ENCODE peak calls at places on chromosomes 7 and 10, in seven cellular contexts. Y is spleen, Q is coronary artery, B is fibroblast of mammary gland, U is mammary epithelial cell, E is K562, L is heart left ventricle. D is an unnamed sample.

GRCh38 chr10:349081-349480 is 213.8 kb downstream of the ZMYND11 start:
- DNase-seq in U (no peak), Q (no peak), Y (peak; percentile 72), B (no peak), E (no peak), L (no peak), D (no peak)

GRCh38 chr7:29306276-29307036 is 111.9 kb downstream of the CHN2 start:
- DNase-seq in Y (no peak), Q (no peak), U (no peak), B (no peak), L (no peak), E (no peak), D (no peak)

GRCh38 chr10:28367865-28368541 is 65.1 kb upstream of the MPP7 start:
- DNase-seq in U (no peak), E (no peak), Q (no peak), B (peak; percentile 3), L (peak; percentile 22), Y (peak; percentile 86), D (no peak)

GRCh38 chr10:35728341-35728740 is 86.2 kb upstream of the FZD8 start:
- DNase-seq in Q (no peak), E (no peak), B (no peak), Y (no peak), U (no peak), L (no peak), D (no peak)

GRCh38 chr7:5523052-5523711 is 99.5 kb upstream of the TNRC18 start:
- DNase-seq in U (no peak), E (no peak), Y (no peak), Q (no peak), B (peak; percentile 36), L (no peak), D (peak; percentile 45)

GRCh38 chr7:4014649-4015048 is 667.4 kb upstream of the FOXK1 start:
- DNase-seq in Y (peak; percentile 64), U (no peak), E (no peak), L (no peak), B (no peak), Q (no peak), D (no peak)

GRCh38 chr7:139860090-139860773 is 31.2 kb downstream of the TBXAS1 start:
- DNase-seq in B (no peak), Q (no peak), Y (peak; percentile 91), L (peak; percentile 38), E (no peak), U (no peak), D (no peak)

GRCh38 chr10:92177546-92177945 is 113.3 kb downstream of the CPEB3 start:
- DNase-seq in L (no peak), Q (no peak), E (no peak), B (no peak), Y (no peak), U (no peak), D (no peak)

GRCh38 chr10:5293691-5294550 is 70.8 kb upstream of the UCN3 start:
- DNase-seq in U (peak; percentile 32), Q (no peak), L (peak; percentile 39), E (peak; percentile 42), B (peak; percentile 34), Y (peak; percentile 87), D (peak; percentile 83)

GRCh38 chr7:122046402-122046801 is 97.6 kb downstream of the AASS start:
- DNase-seq in Y (no peak), Q (no peak), E (no peak), U (peak; percentile 40), L (no peak), B (no peak), D (no peak)

GRCh38 chr7:87216701-87217508 is 2.6 kb downstream of the TMEM243 start:
- DNase-seq in Q (no peak), Y (no peak), B (no peak), E (no peak), U (no peak), L (no peak), D (no peak)

GRCh38 chr10:46555713-46556514 is 544 bp downstream of the GPRIN2 start:
- DNase-seq in B (no peak), L (peak; percentile 22), Q (peak; percentile 76), U (no peak), E (no peak), Y (peak; percentile 77), D (no peak)

GRCh38 chr7:139866047-139866837 is 37.2 kb downstream of the TBXAS1 start:
- DNase-seq in B (no peak), Y (no peak), L (no peak), E (no peak), U (no peak), Q (no peak), D (no peak)

GRCh38 chr7:141675431-141676210 is 26.3 kb downstream of the DENND11 start:
- DNase-seq in L (no peak), Q (no peak), B (no peak), Y (no peak), U (no peak), E (no peak), D (no peak)

GRCh38 chr10:125194814-125195213 is 34.5 kb upstream of the CTBP2 start:
- DNase-seq in Y (peak; percentile 50), L (no peak), Q (no peak), E (no peak), U (no peak), B (no peak), D (no peak)

GRCh38 chr10:5566606-5567005 is 41.8 kb downstream of the CALML3 start:
- DNase-seq in Q (peak; percentile 11), B (no peak), Y (no peak), L (no peak), E (no peak), U (peak; percentile 97), D (peak; percentile 47)

GRCh38 chr7:48525726-48526374 is 354.6 kb downstream of the ABCA13 start:
- DNase-seq in B (no peak), E (no peak), L (no peak), U (peak; percentile 33), Y (no peak), Q (no peak), D (no peak)

DNA sequence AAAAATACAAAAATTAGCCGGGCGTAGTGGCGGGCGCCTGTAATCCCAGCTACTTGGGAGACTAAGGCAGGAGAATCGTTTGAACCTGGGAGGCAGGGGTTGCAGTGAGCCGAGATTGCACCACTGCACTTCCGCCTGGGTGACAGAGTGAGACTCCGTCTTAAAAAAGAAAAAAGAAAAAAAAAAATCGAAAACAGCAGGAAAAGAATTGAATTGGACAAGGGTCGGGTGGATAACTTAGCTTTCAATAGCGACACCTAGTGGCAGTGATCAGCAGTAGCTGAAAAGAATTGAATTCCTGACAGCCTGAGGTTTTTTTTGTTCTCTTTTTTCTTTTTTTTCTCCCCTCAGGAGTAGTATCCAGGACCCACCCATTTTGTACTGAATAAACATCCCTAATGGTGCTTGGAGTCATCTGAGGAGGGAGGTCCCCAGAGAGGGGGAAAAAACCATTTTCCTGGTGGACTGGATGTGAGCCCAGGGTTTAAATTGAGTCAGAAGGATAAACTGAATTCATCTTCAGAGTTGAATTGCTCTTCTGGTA is 55.1 kb downstream of the CYCS start:
- DNase-seq in Q (no peak), Y (no peak), B (peak; percentile 94), U (peak; percentile 45), E (peak; percentile 77), L (peak; percentile 49), D (peak; percentile 84)
- H3K4me3 ChIP-seq in Q (no peak overlapping the region), Y (no peak overlapping the region), B (no peak overlapping the region), U (no peak overlapping the region), E (no peak overlapping the region), L (no peak overlapping the region), D (peak overlapping the region; percentile 24)

DNA sequence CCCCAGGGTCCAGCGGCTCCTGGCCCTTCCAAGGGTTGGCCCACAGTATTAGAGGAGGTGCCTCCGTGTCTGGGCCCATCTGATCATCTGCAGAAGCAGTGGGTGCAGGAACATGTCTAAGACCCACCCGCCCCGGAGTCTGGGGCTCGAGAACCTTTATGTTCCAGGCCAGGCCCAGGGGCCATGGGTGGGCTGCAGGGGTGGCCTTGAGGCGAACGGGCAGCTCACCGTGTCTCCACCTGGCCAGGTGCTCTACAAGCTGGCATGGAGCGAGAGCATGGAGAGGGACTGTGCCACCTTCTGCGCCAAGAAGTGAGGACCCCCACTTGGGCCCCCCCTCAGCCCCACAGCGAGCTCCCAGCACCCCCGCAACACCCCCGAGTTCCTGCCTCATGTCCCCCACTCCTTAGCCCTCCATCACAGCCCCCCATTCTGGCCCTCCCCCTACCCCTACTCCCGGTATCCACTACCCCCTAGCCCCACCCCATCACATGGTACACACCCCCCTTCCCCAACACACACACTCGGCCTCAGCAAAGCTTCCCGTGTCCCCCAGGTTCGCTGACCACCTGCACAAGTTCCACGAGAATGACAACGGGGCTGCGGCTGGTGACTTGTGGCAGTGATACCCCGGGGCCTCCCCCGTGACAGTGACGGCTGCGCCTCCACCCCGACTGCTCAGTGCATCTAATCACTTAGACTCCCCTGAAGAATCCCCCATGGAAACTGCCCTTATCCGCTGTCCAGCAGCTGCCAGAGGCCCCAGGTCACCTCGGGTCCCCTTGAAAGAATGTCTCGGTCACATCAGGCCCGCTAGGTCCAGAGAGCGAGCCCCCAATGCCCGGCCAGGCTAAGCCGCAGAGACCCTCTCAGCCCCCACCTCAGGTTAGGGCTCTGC is 4.0 kb upstream of the SH2B2 start:
- DNase-seq in Q (no peak), B (no peak), U (no peak), L (no peak), E (no peak), Y (no peak), D (no peak)
- TF ChIP-seq CTCF in Q (no peak), B (no peak), U (no peak), L (no peak), E (no peak), Y (no peak), D (no peak)

DNA sequence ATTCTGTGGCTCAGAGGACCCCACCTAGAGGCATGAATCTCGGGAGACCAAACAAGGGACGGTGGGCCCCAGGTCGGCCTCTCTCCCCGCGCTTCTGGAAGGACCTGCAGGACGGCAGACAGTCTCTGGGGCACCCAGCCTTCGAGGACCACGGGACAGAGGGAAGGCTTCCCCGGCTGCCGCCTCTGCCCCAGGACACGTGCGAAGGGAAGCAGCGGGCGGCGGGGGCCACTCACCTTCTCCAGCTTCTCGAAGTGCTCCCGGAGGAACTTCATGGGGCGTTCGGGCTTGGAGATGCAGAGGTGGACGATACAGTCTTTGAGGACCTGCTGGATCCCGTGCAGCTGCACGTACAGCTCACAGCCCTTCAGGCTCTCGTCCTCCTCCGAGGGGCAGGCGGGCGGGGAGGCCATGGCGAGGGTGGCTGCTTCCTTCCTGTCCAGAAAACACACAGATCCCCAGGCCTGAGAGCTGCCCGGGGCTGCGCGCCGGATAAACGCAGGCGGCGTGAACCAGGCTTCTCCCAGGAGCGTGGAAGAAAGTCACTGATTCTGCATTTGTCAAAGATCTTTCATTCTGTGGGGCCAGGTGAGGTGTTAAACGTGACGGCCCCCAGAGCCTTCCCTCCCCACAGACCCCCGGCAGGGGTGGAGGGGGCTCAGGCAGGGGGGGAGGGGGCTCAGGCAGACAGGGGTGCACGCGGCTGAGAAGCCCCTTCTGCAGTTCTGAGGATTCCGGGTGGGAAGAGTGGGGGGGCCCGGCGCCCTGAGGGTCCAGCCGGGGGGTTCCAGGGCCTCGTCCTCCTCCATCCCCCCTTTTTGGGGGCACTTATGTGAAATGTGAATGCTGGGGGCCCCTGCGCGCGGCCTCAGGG is 15.2 kb upstream of the DNAAF5 start:
- DNase-seq in U (no peak), E (no peak), Y (peak; percentile 81), B (no peak), L (no peak), Q (no peak), D (no peak)
- H3K4me3 ChIP-seq in U (no peak overlapping the region), E (no peak overlapping the region), Y (peak overlapping the region; percentile 43), B (peak overlapping the region; percentile 21), L (peak overlapping the region; percentile 55), Q (peak overlapping the region; percentile 86), D (peak overlapping the region; percentile 43)

DNA sequence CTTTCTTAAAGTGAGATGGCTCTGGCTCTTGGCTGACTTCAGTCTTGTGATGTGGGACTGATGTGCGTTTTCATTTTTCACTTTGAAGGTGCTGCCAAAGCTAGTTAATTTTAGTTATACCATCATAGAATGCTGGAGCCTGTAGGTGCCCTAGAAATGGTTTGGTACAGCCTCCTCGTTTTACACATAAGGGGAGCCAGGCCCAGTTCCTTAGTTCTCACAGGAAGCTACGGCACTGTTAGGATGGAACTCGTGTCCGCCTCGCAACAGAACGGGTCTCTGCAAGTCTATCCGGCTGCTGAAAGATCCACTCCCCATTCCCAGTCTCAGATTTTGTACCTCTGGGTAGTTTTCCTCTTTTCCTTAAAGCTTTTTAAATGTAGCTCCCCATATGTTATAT is 173.2 kb upstream of the PRPS1L1 start:
- DNase-seq in U (no peak), E (no peak), L (no peak), B (no peak), Y (no peak), Q (no peak), D (no peak)
- TF ChIP-seq CTCF in U (no peak), E (no peak), L (no peak), B (no peak), Y (no peak), Q (no peak), D (no peak)

D was measured in foreskin fibroblast.